ENCODE peak calls at places on chromosomes 13 and 19, in eight cellular contexts. O is CD8-positive, alpha-beta memory T cell; F is upper lobe of left lung; T is GM23248; N is right lobe of liver; Z is suprapubic skin; R is PC-9; I is colonic mucosa. K is an unnamed sample. For H3K36me3, the result is how much of the 10 kb centered on the place peaks cover.

GRCh38 chr13:110218601-110219201 is 88.3 kb downstream of the COL4A1 start:
- DNase-seq in O (no peak), F (no peak), T (no peak), N (no peak), Z (no peak), R (no peak), I (no peak), K (no peak)

GRCh38 chr13:104592127-104592526 is 1525.9 kb upstream of the SLC10A2 start:
- DNase-seq in O (no peak), F (no peak), T (no peak), N (no peak), Z (no peak), R (no peak), I (no peak), K (no peak)

GRCh38 chr19:7799640-7800355 is 30.2 kb upstream of the EVI5L start:
- DNase-seq in O (peak), F (peak), T (peak), N (peak), Z (no peak), R (peak), I (peak), K (peak)

GRCh38 chr13:59677966-59678814 is 485.5 kb downstream of the DIAPH3 start:
- DNase-seq in O (no peak), F (no peak), T (peak), N (no peak), Z (no peak), R (no peak), I (no peak), K (no peak)

GRCh38 chr13:28451482-28452217 is 43.3 kb downstream of the FLT1 start:
- DNase-seq in O (no peak), F (no peak), T (peak), N (no peak), Z (no peak), R (no peak), I (no peak), K (no peak)

GRCh38 chr19:29288276-29288675 is 75.3 kb upstream of the UQCRFS1 start:
- DNase-seq in O (no peak), F (peak), T (no peak), N (no peak), Z (peak), R (no peak), I (no peak), K (no peak)

GRCh38 chr19:43479961-43480561 is 14.7 kb upstream of the LYPD3 start:
- DNase-seq in O (no peak), F (no peak), T (no peak), N (no peak), Z (no peak), R (no peak), I (no peak), K (no peak)

GRCh38 chr13:93640452-93640851 is 413.8 kb downstream of the GPC6 start:
- DNase-seq in O (no peak), F (no peak), T (no peak), N (no peak), Z (no peak), R (no peak), I (no peak), K (no peak)

GRCh38 chr19:35168261-35168660 is 13.7 kb downstream of the FXYD5 start:
- DNase-seq in O (no peak), F (no peak), T (peak), N (no peak), Z (no peak), R (peak), I (no peak), K (no peak)

GRCh38 chr19:13366529-13367143 is 139.6 kb downstream of the CACNA1A start:
- DNase-seq in O (no peak), F (no peak), T (peak), N (no peak), Z (no peak), R (peak), I (no peak), K (no peak)

GRCh38 chr13:114022309-114022669 is 48.4 kb upstream of the C13orf46 start:
- DNase-seq in O (no peak), F (no peak), T (no peak), N (no peak), Z (no peak), R (no peak), I (no peak), K (no peak)
- H3K36me3 ChIP-seq in O (half or more), F (half or more), T (under half), N (under half), Z (under half), R (under half), I (under half), K (under half)

GRCh38 chr13:37492741-37493514 is 105.6 kb downstream of the POSTN start:
- DNase-seq in O (no peak), F (no peak), T (peak), N (no peak), Z (no peak), R (no peak), I (no peak), K (no peak)
- H3K27ac ChIP-seq in O (no peak), F (no peak), T (peak), N (no peak), Z (no peak), R (no peak), I (no peak), K (no peak)

DNA sequence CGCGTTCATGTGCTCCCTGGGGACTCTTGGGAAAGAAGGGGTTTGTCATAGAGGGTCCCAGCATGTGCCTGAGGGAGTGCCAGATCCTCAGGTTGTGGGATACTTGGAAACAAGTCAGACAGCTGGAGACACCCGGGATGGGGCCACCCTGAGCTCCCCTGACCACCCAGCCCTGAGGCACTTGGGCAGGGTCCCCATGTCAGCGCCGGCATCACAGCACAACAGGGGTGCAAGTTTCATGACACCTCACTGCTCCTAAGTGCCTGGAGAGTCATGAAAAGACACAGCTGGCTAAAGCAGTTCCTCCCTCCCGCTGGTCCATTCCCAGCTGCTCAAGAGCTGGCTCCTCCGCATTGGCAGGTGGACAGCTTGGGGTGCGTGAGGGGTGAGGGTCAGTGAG is 102.7 kb downstream of the KDM4B start:
- DNase-seq in O (no peak), F (no peak), T (no peak), N (no peak), Z (no peak), R (no peak), I (no peak), K (no peak)
- H3K4me3 ChIP-seq in O (no peak), F (no peak), T (no peak), N (no peak), Z (no peak), R (no peak), I (no peak), K (no peak)

GRCh38 chr19:1115646-1116420 is 12.0 kb downstream of the GPX4 start:
- DNase-seq in O (no peak), F (no peak), T (no peak), N (no peak), Z (no peak), R (no peak), I (no peak), K (no peak)
- H3K36me3 ChIP-seq in O (under half), F (half or more), T (half or more), N (under half), Z (half or more), R (under half), I (under half), K (under half)

GRCh38 chr13:30608364-30608763 is 9.4 kb upstream of the USPL1 start:
- DNase-seq in O (no peak), F (no peak), T (no peak), N (no peak), Z (no peak), R (no peak), I (no peak), K (no peak)
- H3K27ac ChIP-seq in O (no peak), F (peak), T (no peak), N (no peak), Z (no peak), R (no peak), I (no peak), K (no peak)

GRCh38 chr19:39397360-39398296 is 6.5 kb downstream of the MED29 start:
- DNase-seq in O (peak), F (peak), T (peak), N (peak), Z (peak), R (peak), I (peak), K (peak)

GRCh38 chr19:39400997-39401548 is 5.6 kb upstream of the ZFP36 start:
- DNase-seq in O (no peak), F (no peak), T (no peak), N (peak), Z (no peak), R (no peak), I (no peak), K (no peak)

GRCh38 chr19:39399684-39400465 is 6.8 kb upstream of the ZFP36 start:
- DNase-seq in O (no peak), F (no peak), T (no peak), N (no peak), Z (no peak), R (no peak), I (no peak), K (no peak)

GRCh38 chr19:39401549-39402416 is 4.9 kb upstream of the ZFP36 start:
- DNase-seq in O (peak), F (peak), T (peak), N (peak), Z (no peak), R (peak), I (peak), K (no peak)

DNA sequence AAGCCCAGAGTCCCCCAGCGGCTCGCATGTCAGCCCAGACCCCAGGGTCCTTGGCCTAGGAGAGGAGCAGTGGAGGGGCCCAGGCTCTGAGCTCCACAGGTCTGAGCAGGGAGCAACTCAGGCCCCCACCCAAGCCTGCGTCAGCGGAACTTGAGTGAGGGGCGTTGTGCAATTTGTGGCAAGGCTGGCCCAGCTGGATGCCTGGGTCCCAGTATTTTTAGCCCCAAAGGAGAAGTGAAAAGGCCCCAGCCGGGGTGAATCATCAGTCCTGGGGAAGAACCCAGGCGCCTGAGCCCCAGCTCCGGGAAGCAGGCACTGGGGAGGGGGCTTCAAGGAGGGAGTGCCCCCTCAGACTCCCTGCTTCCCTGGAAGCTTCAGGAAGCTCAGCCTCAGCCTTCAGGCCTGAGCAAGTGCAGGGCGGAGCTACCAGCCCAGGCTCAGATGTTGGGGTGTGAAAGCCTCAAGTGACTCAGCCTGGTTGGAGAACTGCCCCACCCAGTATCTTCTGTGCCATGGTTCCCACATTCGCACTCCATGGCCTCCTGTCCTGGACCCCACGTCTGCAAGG is 7.2 kb downstream of the MED29 start:
- DNase-seq in O (peak), F (peak), T (peak), N (peak), Z (peak), R (peak), I (peak), K (no peak)
- H3K4me3 ChIP-seq in O (peak), F (no peak), T (peak), N (peak), Z (peak), R (peak), I (peak), K (no peak)

GRCh38 chr13:95160112-95160906 is 140.9 kb downstream of the ABCC4 start:
- DNase-seq in O (no peak), F (no peak), T (peak), N (no peak), Z (no peak), R (no peak), I (no peak), K (no peak)
- H3K36me3 ChIP-seq in O (under half), F (under half), T (under half), N (under half), Z (under half), R (under half), I (under half), K (under half)

K was measured in WERI-Rb-1.